ENCODE peak calls at places on chromosomes 13 and 19, in six cellular contexts. One of them, this sample, is unnamed. For H3K36me3, the result is how much of the 10 kb centered on the place peaks cover.

GRCh38 chr13:67094952-67095351 is 135.2 kb downstream of the PCDH9 start:
- DNase-seq in tibial nerve: no peak
- DNase-seq in ovary: no peak
- DNase-seq in GM12878: no peak
- DNase-seq in suprapubic skin: no peak
- DNase-seq in upper lobe of left lung: no peak
- DNase-seq in this sample: no peak

GRCh38 chr13:42970824-42971669 is 21.0 kb downstream of the EPSTI1 start:
- DNase-seq in tibial nerve: no peak
- DNase-seq in GM12878: no peak
- DNase-seq in ovary: no peak
- DNase-seq in upper lobe of left lung: peak
- DNase-seq in suprapubic skin: no peak
- DNase-seq in this sample: no peak

GRCh38 chr13:114131581-114132418 is 623 bp downstream of the RASA3 start:
- DNase-seq in upper lobe of left lung: no peak
- DNase-seq in tibial nerve: no peak
- DNase-seq in ovary: no peak
- DNase-seq in GM12878: no peak
- DNase-seq in suprapubic skin: no peak
- DNase-seq in this sample: no peak

GRCh38 chr13:68676513-68677115 is 1431.0 kb upstream of the ATXN8OS start:
- DNase-seq in upper lobe of left lung: no peak
- DNase-seq in GM12878: no peak
- DNase-seq in tibial nerve: no peak
- DNase-seq in suprapubic skin: no peak
- DNase-seq in ovary: no peak
- DNase-seq in this sample: no peak

GRCh38 chr13:20407759-20408158 is 117.9 kb downstream of the CRYL1 start:
- DNase-seq in tibial nerve: no peak
- DNase-seq in GM12878: no peak
- DNase-seq in upper lobe of left lung: peak
- DNase-seq in suprapubic skin: no peak
- DNase-seq in ovary: no peak
- DNase-seq in this sample: peak

GRCh38 chr13:59742467-59742866 is 421.3 kb downstream of the DIAPH3 start:
- DNase-seq in ovary: no peak
- DNase-seq in suprapubic skin: no peak
- DNase-seq in GM12878: no peak
- DNase-seq in upper lobe of left lung: no peak
- DNase-seq in tibial nerve: no peak
- DNase-seq in this sample: no peak

GRCh38 chr19:32453736-32454135 is 48.2 kb downstream of the DPY19L3 start:
- DNase-seq in suprapubic skin: no peak
- DNase-seq in tibial nerve: no peak
- DNase-seq in upper lobe of left lung: no peak
- DNase-seq in GM12878: no peak
- DNase-seq in ovary: no peak
- DNase-seq in this sample: no peak

GRCh38 chr19:41350735-41351338 is 2.9 kb downstream of the TGFB1 start:
- DNase-seq in ovary: no peak
- DNase-seq in suprapubic skin: no peak
- DNase-seq in upper lobe of left lung: no peak
- DNase-seq in tibial nerve: no peak
- DNase-seq in GM12878: no peak
- DNase-seq in this sample: no peak

GRCh38 chr19:8259142-8259921 is 48.8 kb downstream of the CD320 start:
- DNase-seq in upper lobe of left lung: no peak
- DNase-seq in ovary: no peak
- DNase-seq in suprapubic skin: no peak
- DNase-seq in GM12878: no peak
- DNase-seq in tibial nerve: no peak
- DNase-seq in this sample: peak

GRCh38 chr13:33188093-33188882 is 97.3 kb downstream of the STARD13 start:
- DNase-seq in ovary: no peak
- DNase-seq in tibial nerve: no peak
- DNase-seq in upper lobe of left lung: no peak
- DNase-seq in suprapubic skin: no peak
- DNase-seq in GM12878: peak
- DNase-seq in this sample: no peak

GRCh38 chr19:13984875-13985741 is 21.0 kb downstream of the RFX1 start:
- DNase-seq in upper lobe of left lung: peak
- DNase-seq in GM12878: no peak
- DNase-seq in suprapubic skin: no peak
- DNase-seq in ovary: no peak
- DNase-seq in tibial nerve: no peak
- DNase-seq in this sample: no peak

GRCh38 chr13:96672016-96672415 is 322.3 kb downstream of the OXGR1 start:
- DNase-seq in suprapubic skin: no peak
- DNase-seq in tibial nerve: no peak
- DNase-seq in ovary: no peak
- DNase-seq in GM12878: no peak
- DNase-seq in upper lobe of left lung: no peak
- DNase-seq in this sample: no peak

GRCh38 chr13:32751340-32751739 is 165.1 kb downstream of the PDS5B start:
- DNase-seq in GM12878: no peak
- DNase-seq in ovary: no peak
- DNase-seq in suprapubic skin: no peak
- DNase-seq in upper lobe of left lung: no peak
- DNase-seq in tibial nerve: no peak
- DNase-seq in this sample: no peak

GRCh38 chr19:51422053-51422448 is 4.6 kb upstream of the SIGLEC10 start:
- DNase-seq in ovary: peak
- DNase-seq in upper lobe of left lung: peak
- DNase-seq in tibial nerve: peak
- DNase-seq in GM12878: no peak
- DNase-seq in suprapubic skin: peak
- DNase-seq in this sample: peak

GRCh38 chr19:16019691-16020448 is 56.4 kb upstream of the TPM4 start:
- DNase-seq in upper lobe of left lung: no peak
- DNase-seq in ovary: no peak
- DNase-seq in GM12878: no peak
- DNase-seq in tibial nerve: no peak
- DNase-seq in suprapubic skin: no peak
- DNase-seq in this sample: peak

GRCh38 chr19:34960103-34960805 is 3.8 kb downstream of the ZNF792 start:
- DNase-seq in tibial nerve: no peak
- DNase-seq in suprapubic skin: no peak
- DNase-seq in upper lobe of left lung: no peak
- DNase-seq in ovary: no peak
- DNase-seq in GM12878: no peak
- DNase-seq in this sample: no peak

GRCh38 chr19:55452381-55453325 is 8.8 kb downstream of the ISOC2 start:
- DNase-seq in ovary: peak
- DNase-seq in suprapubic skin: no peak
- DNase-seq in upper lobe of left lung: no peak
- DNase-seq in tibial nerve: peak
- DNase-seq in GM12878: no peak
- DNase-seq in this sample: peak

GRCh38 chr13:71087006-71087405 is 780.0 kb downstream of the DACH1 start:
- DNase-seq in GM12878: no peak
- DNase-seq in ovary: no peak
- DNase-seq in tibial nerve: no peak
- DNase-seq in upper lobe of left lung: no peak
- DNase-seq in suprapubic skin: no peak
- DNase-seq in this sample: no peak

GRCh38 chr13:32234914-32235313 is 80.2 kb downstream of the ZAR1L start:
- DNase-seq in tibial nerve: no peak
- DNase-seq in upper lobe of left lung: no peak
- DNase-seq in ovary: no peak
- DNase-seq in GM12878: no peak
- DNase-seq in suprapubic skin: no peak
- DNase-seq in this sample: no peak

GRCh38 chr19:2038284-2039081 is 12.6 kb downstream of the MKNK2 start:
- DNase-seq in upper lobe of left lung: peak
- DNase-seq in suprapubic skin: peak
- DNase-seq in tibial nerve: no peak
- DNase-seq in ovary: peak
- DNase-seq in GM12878: no peak
- DNase-seq in this sample: peak
- H3K36me3 ChIP-seq in upper lobe of left lung: under half
- H3K36me3 ChIP-seq in suprapubic skin: under half
- H3K36me3 ChIP-seq in tibial nerve: under half
- H3K36me3 ChIP-seq in ovary: under half
- H3K36me3 ChIP-seq in GM12878: under half
- H3K36me3 ChIP-seq in this sample: under half

DNA sequence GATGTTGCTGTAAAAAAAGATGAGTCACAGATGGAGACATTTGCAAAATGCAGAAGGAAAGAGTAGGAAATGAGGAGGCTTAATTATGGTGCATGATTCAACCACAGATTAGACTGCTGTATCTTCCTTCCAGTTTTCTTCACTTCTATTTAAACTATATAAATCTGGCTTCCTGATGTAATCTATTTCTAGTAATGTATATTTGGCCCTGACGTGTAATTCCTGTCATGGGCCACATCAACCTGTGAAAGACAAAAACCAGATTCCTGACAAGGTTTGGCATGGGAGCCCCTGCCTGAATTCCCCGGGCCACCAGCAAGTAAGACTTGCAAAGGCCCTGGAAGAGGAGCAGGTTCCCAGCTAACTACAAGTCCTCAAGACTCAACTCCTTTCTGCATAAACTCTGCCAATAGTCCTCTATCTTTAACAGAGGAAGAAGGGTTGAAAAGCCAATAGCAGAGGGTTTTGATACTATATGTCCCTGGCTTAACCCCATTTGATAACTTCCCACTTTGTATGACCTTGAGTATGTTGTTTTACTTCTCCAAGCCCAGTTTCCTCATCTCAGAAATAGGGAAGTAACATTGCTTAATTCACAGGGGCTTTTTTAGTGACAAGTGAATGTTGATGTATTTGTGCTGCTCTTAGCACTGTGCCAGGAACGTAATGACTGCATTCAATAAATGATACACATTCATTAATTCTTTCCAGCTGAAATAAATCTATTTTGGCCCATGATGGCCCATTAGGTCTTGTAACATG is 172.7 kb downstream of the SPRY2 start:
- DNase-seq in tibial nerve: no peak
- DNase-seq in ovary: no peak
- DNase-seq in GM12878: no peak
- DNase-seq in suprapubic skin: no peak
- DNase-seq in upper lobe of left lung: no peak
- DNase-seq in this sample: no peak
- TF ChIP-seq EP300 in tibial nerve: peak
- TF ChIP-seq EP300 in ovary: no peak
- TF ChIP-seq EP300 in GM12878: no peak
- TF ChIP-seq EP300 in suprapubic skin: no peak
- TF ChIP-seq EP300 in upper lobe of left lung: no peak
- TF ChIP-seq EP300 in this sample: no peak

DNA sequence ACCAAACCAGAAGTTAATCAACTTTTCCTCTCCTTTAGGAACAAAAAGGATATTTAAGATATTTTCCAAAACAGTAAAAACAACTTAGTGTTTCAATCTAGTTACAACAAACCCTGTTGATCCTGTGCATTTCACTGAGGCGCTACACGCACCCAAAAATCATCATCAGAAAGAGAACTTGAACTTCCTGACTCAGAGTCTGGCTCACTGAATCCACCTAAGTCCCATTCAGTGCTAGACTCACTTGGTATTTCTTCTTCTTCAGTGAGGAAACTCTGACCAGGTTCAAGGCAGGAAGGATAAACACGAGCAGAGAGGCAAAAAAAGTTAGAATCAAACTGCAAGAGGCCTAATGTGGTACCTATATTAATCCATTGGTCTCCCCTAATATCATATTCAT is 2.2 kb downstream of the KBTBD6 start:
- DNase-seq in suprapubic skin: no peak
- DNase-seq in ovary: no peak
- DNase-seq in tibial nerve: no peak
- DNase-seq in GM12878: no peak
- DNase-seq in upper lobe of left lung: no peak
- DNase-seq in this sample: no peak
- H3K4me3 ChIP-seq in suprapubic skin: no peak
- H3K4me3 ChIP-seq in ovary: no peak
- H3K4me3 ChIP-seq in tibial nerve: no peak
- H3K4me3 ChIP-seq in GM12878: peak
- H3K4me3 ChIP-seq in upper lobe of left lung: peak
- H3K4me3 ChIP-seq in this sample: no peak

GRCh38 chr19:36152061-36152885 is at the start of gene COX7A1:
- DNase-seq in tibial nerve: peak
- DNase-seq in upper lobe of left lung: peak
- DNase-seq in suprapubic skin: peak
- DNase-seq in ovary: peak
- DNase-seq in GM12878: no peak
- DNase-seq in this sample: peak
- H3K36me3 ChIP-seq in tibial nerve: under half
- H3K36me3 ChIP-seq in upper lobe of left lung: under half
- H3K36me3 ChIP-seq in suprapubic skin: under half
- H3K36me3 ChIP-seq in ovary: under half
- H3K36me3 ChIP-seq in GM12878: under half
- H3K36me3 ChIP-seq in this sample: under half

GRCh38 chr13:47306991-47307390 is 410.1 kb upstream of the HTR2A start:
- DNase-seq in suprapubic skin: no peak
- DNase-seq in upper lobe of left lung: no peak
- DNase-seq in ovary: no peak
- DNase-seq in tibial nerve: no peak
- DNase-seq in GM12878: no peak
- DNase-seq in this sample: no peak

GRCh38 chr13:47310376-47310775 is 413.5 kb upstream of the HTR2A start:
- DNase-seq in suprapubic skin: no peak
- DNase-seq in tibial nerve: no peak
- DNase-seq in upper lobe of left lung: no peak
- DNase-seq in ovary: no peak
- DNase-seq in GM12878: no peak
- DNase-seq in this sample: no peak
- TF ChIP-seq EP300 in suprapubic skin: no peak
- TF ChIP-seq EP300 in tibial nerve: no peak
- TF ChIP-seq EP300 in upper lobe of left lung: no peak
- TF ChIP-seq EP300 in ovary: no peak
- TF ChIP-seq EP300 in GM12878: no peak
- TF ChIP-seq EP300 in this sample: no peak

DNA sequence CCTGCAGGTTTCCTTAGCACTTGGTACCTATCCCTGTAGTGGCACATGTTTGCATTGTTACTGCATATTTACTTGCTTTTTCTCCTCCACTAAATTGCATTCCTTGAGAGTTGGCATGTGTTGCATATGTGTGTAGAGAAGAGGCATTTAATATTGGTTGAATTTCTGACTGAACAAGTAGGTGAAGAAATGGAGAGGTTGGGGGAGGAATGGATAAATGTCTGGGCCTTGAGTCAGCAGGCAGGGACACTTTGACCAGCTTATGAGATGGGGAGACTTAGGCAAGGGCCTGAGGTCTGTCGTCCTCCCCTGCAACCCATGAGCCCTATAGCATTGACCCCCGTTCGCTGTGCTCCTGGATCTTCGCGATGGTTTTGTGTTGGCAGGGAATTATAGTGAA is 2.0 kb upstream of the GPR18 start:
- DNase-seq in suprapubic skin: no peak
- DNase-seq in ovary: no peak
- DNase-seq in upper lobe of left lung: no peak
- DNase-seq in tibial nerve: no peak
- DNase-seq in GM12878: no peak
- DNase-seq in this sample: no peak
- H3K4me3 ChIP-seq in suprapubic skin: no peak
- H3K4me3 ChIP-seq in ovary: no peak
- H3K4me3 ChIP-seq in upper lobe of left lung: no peak
- H3K4me3 ChIP-seq in tibial nerve: no peak
- H3K4me3 ChIP-seq in GM12878: no peak
- H3K4me3 ChIP-seq in this sample: no peak

This sample was measured in sigmoid colon.